ENCODE peak calls at places on chromosomes 12 and 14, in seven cellular contexts. One of them, this sample, is unnamed.

GRCh38 chr14:25396128-25396527 is 346.2 kb upstream of the STXBP6 start:
- DNase-seq in ACHN: no peak
- DNase-seq in left cardiac atrium: no peak
- DNase-seq in stimulated activated CD4-positive, alpha-beta T cell treated with anti-CD3 and anti-CD28 coated beads, Interleukin-12 subunit alpha, Interleukin-12 subunit beta, amount 100 ng/mL, for 4 hours: no peak
- DNase-seq in mesothelial cell of epicardium: no peak
- DNase-seq in activated T-cell treated with anti-CD3 and anti-CD28 coated beads, Interleukin-2, amount 50 U/mL, for 72 hours: no peak
- DNase-seq in NCI-H774: no peak
- DNase-seq in this sample: no peak

GRCh38 chr14:52919971-52920370 is 30.9 kb downstream of the FERMT2 start:
- DNase-seq in ACHN: peak; percentile 52
- DNase-seq in left cardiac atrium: no peak
- DNase-seq in stimulated activated CD4-positive, alpha-beta T cell treated with anti-CD3 and anti-CD28 coated beads, Interleukin-12 subunit alpha, Interleukin-12 subunit beta, amount 100 ng/mL, for 4 hours: no peak
- DNase-seq in mesothelial cell of epicardium: no peak
- DNase-seq in activated T-cell treated with anti-CD3 and anti-CD28 coated beads, Interleukin-2, amount 50 U/mL, for 72 hours: no peak
- DNase-seq in NCI-H774: no peak
- DNase-seq in this sample: no peak

GRCh38 chr14:24399981-24400718 is 1.3 kb downstream of the NYNRIN start:
- DNase-seq in ACHN: no peak
- DNase-seq in left cardiac atrium: no peak
- DNase-seq in stimulated activated CD4-positive, alpha-beta T cell treated with anti-CD3 and anti-CD28 coated beads, Interleukin-12 subunit alpha, Interleukin-12 subunit beta, amount 100 ng/mL, for 4 hours: no peak
- DNase-seq in mesothelial cell of epicardium: no peak
- DNase-seq in activated T-cell treated with anti-CD3 and anti-CD28 coated beads, Interleukin-2, amount 50 U/mL, for 72 hours: no peak
- DNase-seq in NCI-H774: no peak
- DNase-seq in this sample: no peak

GRCh38 chr14:58815046-58815701 is 177.4 kb downstream of the DACT1 start:
- DNase-seq in ACHN: no peak
- DNase-seq in left cardiac atrium: no peak
- DNase-seq in stimulated activated CD4-positive, alpha-beta T cell treated with anti-CD3 and anti-CD28 coated beads, Interleukin-12 subunit alpha, Interleukin-12 subunit beta, amount 100 ng/mL, for 4 hours: no peak
- DNase-seq in mesothelial cell of epicardium: no peak
- DNase-seq in activated T-cell treated with anti-CD3 and anti-CD28 coated beads, Interleukin-2, amount 50 U/mL, for 72 hours: no peak
- DNase-seq in NCI-H774: no peak
- DNase-seq in this sample: no peak

GRCh38 chr12:93595336-93595735 is 22.9 kb downstream of the SOCS2 start:
- DNase-seq in ACHN: no peak
- DNase-seq in left cardiac atrium: no peak
- DNase-seq in stimulated activated CD4-positive, alpha-beta T cell treated with anti-CD3 and anti-CD28 coated beads, Interleukin-12 subunit alpha, Interleukin-12 subunit beta, amount 100 ng/mL, for 4 hours: no peak
- DNase-seq in mesothelial cell of epicardium: no peak
- DNase-seq in activated T-cell treated with anti-CD3 and anti-CD28 coated beads, Interleukin-2, amount 50 U/mL, for 72 hours: no peak
- DNase-seq in NCI-H774: no peak
- DNase-seq in this sample: no peak

GRCh38 chr12:43786899-43787693 is 19.0 kb downstream of the TWF1 start:
- DNase-seq in ACHN: no peak
- DNase-seq in left cardiac atrium: no peak
- DNase-seq in stimulated activated CD4-positive, alpha-beta T cell treated with anti-CD3 and anti-CD28 coated beads, Interleukin-12 subunit alpha, Interleukin-12 subunit beta, amount 100 ng/mL, for 4 hours: no peak
- DNase-seq in mesothelial cell of epicardium: no peak
- DNase-seq in activated T-cell treated with anti-CD3 and anti-CD28 coated beads, Interleukin-2, amount 50 U/mL, for 72 hours: no peak
- DNase-seq in NCI-H774: no peak
- DNase-seq in this sample: no peak

GRCh38 chr14:65304239-65304638 is 108.3 kb upstream of the FUT8 start:
- DNase-seq in ACHN: no peak
- DNase-seq in left cardiac atrium: no peak
- DNase-seq in stimulated activated CD4-positive, alpha-beta T cell treated with anti-CD3 and anti-CD28 coated beads, Interleukin-12 subunit alpha, Interleukin-12 subunit beta, amount 100 ng/mL, for 4 hours: no peak
- DNase-seq in mesothelial cell of epicardium: no peak
- DNase-seq in activated T-cell treated with anti-CD3 and anti-CD28 coated beads, Interleukin-2, amount 50 U/mL, for 72 hours: no peak
- DNase-seq in NCI-H774: no peak
- DNase-seq in this sample: no peak

GRCh38 chr12:92717202-92717601 is 14.4 kb downstream of the PLEKHG7 start:
- DNase-seq in ACHN: peak; percentile 58
- DNase-seq in left cardiac atrium: no peak
- DNase-seq in stimulated activated CD4-positive, alpha-beta T cell treated with anti-CD3 and anti-CD28 coated beads, Interleukin-12 subunit alpha, Interleukin-12 subunit beta, amount 100 ng/mL, for 4 hours: no peak
- DNase-seq in mesothelial cell of epicardium: no peak
- DNase-seq in activated T-cell treated with anti-CD3 and anti-CD28 coated beads, Interleukin-2, amount 50 U/mL, for 72 hours: no peak
- DNase-seq in NCI-H774: no peak
- DNase-seq in this sample: no peak

GRCh38 chr14:99143793-99144192 is 128.2 kb downstream of the BCL11B start:
- DNase-seq in ACHN: no peak
- DNase-seq in left cardiac atrium: no peak
- DNase-seq in stimulated activated CD4-positive, alpha-beta T cell treated with anti-CD3 and anti-CD28 coated beads, Interleukin-12 subunit alpha, Interleukin-12 subunit beta, amount 100 ng/mL, for 4 hours: no peak
- DNase-seq in mesothelial cell of epicardium: no peak
- DNase-seq in activated T-cell treated with anti-CD3 and anti-CD28 coated beads, Interleukin-2, amount 50 U/mL, for 72 hours: no peak
- DNase-seq in NCI-H774: no peak
- DNase-seq in this sample: no peak

GRCh38 chr12:53751336-53752191 is at the start of gene CISTR:
- DNase-seq in ACHN: no peak
- DNase-seq in left cardiac atrium: peak; percentile 41
- DNase-seq in stimulated activated CD4-positive, alpha-beta T cell treated with anti-CD3 and anti-CD28 coated beads, Interleukin-12 subunit alpha, Interleukin-12 subunit beta, amount 100 ng/mL, for 4 hours: no peak
- DNase-seq in mesothelial cell of epicardium: no peak
- DNase-seq in activated T-cell treated with anti-CD3 and anti-CD28 coated beads, Interleukin-2, amount 50 U/mL, for 72 hours: peak; percentile 42
- DNase-seq in NCI-H774: peak; percentile 52
- DNase-seq in this sample: no peak

GRCh38 chr12:40946612-40947194 is 241.4 kb upstream of the PDZRN4 start:
- DNase-seq in ACHN: peak; percentile 62
- DNase-seq in left cardiac atrium: no peak
- DNase-seq in stimulated activated CD4-positive, alpha-beta T cell treated with anti-CD3 and anti-CD28 coated beads, Interleukin-12 subunit alpha, Interleukin-12 subunit beta, amount 100 ng/mL, for 4 hours: no peak
- DNase-seq in mesothelial cell of epicardium: no peak
- DNase-seq in activated T-cell treated with anti-CD3 and anti-CD28 coated beads, Interleukin-2, amount 50 U/mL, for 72 hours: no peak
- DNase-seq in NCI-H774: peak; percentile 30
- DNase-seq in this sample: no peak

GRCh38 chr12:92030618-92031017 is 115.0 kb downstream of the BTG1 start:
- DNase-seq in ACHN: no peak
- DNase-seq in left cardiac atrium: peak; percentile 30
- DNase-seq in stimulated activated CD4-positive, alpha-beta T cell treated with anti-CD3 and anti-CD28 coated beads, Interleukin-12 subunit alpha, Interleukin-12 subunit beta, amount 100 ng/mL, for 4 hours: no peak
- DNase-seq in mesothelial cell of epicardium: no peak
- DNase-seq in activated T-cell treated with anti-CD3 and anti-CD28 coated beads, Interleukin-2, amount 50 U/mL, for 72 hours: peak; percentile 56
- DNase-seq in NCI-H774: no peak
- DNase-seq in this sample: no peak

GRCh38 chr12:94561943-94562411 is 88.4 kb downstream of the TMCC3 start:
- DNase-seq in ACHN: peak; percentile 55
- DNase-seq in left cardiac atrium: no peak
- DNase-seq in stimulated activated CD4-positive, alpha-beta T cell treated with anti-CD3 and anti-CD28 coated beads, Interleukin-12 subunit alpha, Interleukin-12 subunit beta, amount 100 ng/mL, for 4 hours: no peak
- DNase-seq in mesothelial cell of epicardium: no peak
- DNase-seq in activated T-cell treated with anti-CD3 and anti-CD28 coated beads, Interleukin-2, amount 50 U/mL, for 72 hours: no peak
- DNase-seq in NCI-H774: no peak
- DNase-seq in this sample: no peak

GRCh38 chr14:102050625-102051024 is 36.2 kb downstream of the HSP90AA1 start:
- DNase-seq in ACHN: no peak
- DNase-seq in left cardiac atrium: no peak
- DNase-seq in stimulated activated CD4-positive, alpha-beta T cell treated with anti-CD3 and anti-CD28 coated beads, Interleukin-12 subunit alpha, Interleukin-12 subunit beta, amount 100 ng/mL, for 4 hours: no peak
- DNase-seq in mesothelial cell of epicardium: no peak
- DNase-seq in activated T-cell treated with anti-CD3 and anti-CD28 coated beads, Interleukin-2, amount 50 U/mL, for 72 hours: no peak
- DNase-seq in NCI-H774: no peak
- DNase-seq in this sample: peak; percentile 64

GRCh38 chr12:100128509-100128908 is 14.2 kb downstream of the BLTP3B start:
- DNase-seq in ACHN: peak; percentile 69
- DNase-seq in left cardiac atrium: no peak
- DNase-seq in stimulated activated CD4-positive, alpha-beta T cell treated with anti-CD3 and anti-CD28 coated beads, Interleukin-12 subunit alpha, Interleukin-12 subunit beta, amount 100 ng/mL, for 4 hours: no peak
- DNase-seq in mesothelial cell of epicardium: no peak
- DNase-seq in activated T-cell treated with anti-CD3 and anti-CD28 coated beads, Interleukin-2, amount 50 U/mL, for 72 hours: no peak
- DNase-seq in NCI-H774: no peak
- DNase-seq in this sample: no peak

GRCh38 chr12:87155616-87156015 is 873.6 kb downstream of the C12orf50 start:
- DNase-seq in ACHN: no peak
- DNase-seq in left cardiac atrium: no peak
- DNase-seq in stimulated activated CD4-positive, alpha-beta T cell treated with anti-CD3 and anti-CD28 coated beads, Interleukin-12 subunit alpha, Interleukin-12 subunit beta, amount 100 ng/mL, for 4 hours: no peak
- DNase-seq in mesothelial cell of epicardium: no peak
- DNase-seq in activated T-cell treated with anti-CD3 and anti-CD28 coated beads, Interleukin-2, amount 50 U/mL, for 72 hours: no peak
- DNase-seq in NCI-H774: no peak
- DNase-seq in this sample: no peak

GRCh38 chr14:40679256-40679655 is 927.4 kb upstream of the LRFN5 start:
- DNase-seq in ACHN: no peak
- DNase-seq in left cardiac atrium: no peak
- DNase-seq in stimulated activated CD4-positive, alpha-beta T cell treated with anti-CD3 and anti-CD28 coated beads, Interleukin-12 subunit alpha, Interleukin-12 subunit beta, amount 100 ng/mL, for 4 hours: no peak
- DNase-seq in mesothelial cell of epicardium: no peak
- DNase-seq in activated T-cell treated with anti-CD3 and anti-CD28 coated beads, Interleukin-2, amount 50 U/mL, for 72 hours: no peak
- DNase-seq in NCI-H774: no peak
- DNase-seq in this sample: no peak

GRCh38 chr14:54427914-54428313 is 13.3 kb downstream of the CNIH1 start:
- DNase-seq in ACHN: no peak
- DNase-seq in left cardiac atrium: no peak
- DNase-seq in stimulated activated CD4-positive, alpha-beta T cell treated with anti-CD3 and anti-CD28 coated beads, Interleukin-12 subunit alpha, Interleukin-12 subunit beta, amount 100 ng/mL, for 4 hours: no peak
- DNase-seq in mesothelial cell of epicardium: no peak
- DNase-seq in activated T-cell treated with anti-CD3 and anti-CD28 coated beads, Interleukin-2, amount 50 U/mL, for 72 hours: no peak
- DNase-seq in NCI-H774: no peak
- DNase-seq in this sample: no peak

GRCh38 chr14:95023886-95024285 is 133.4 kb downstream of the DICER1 start:
- DNase-seq in ACHN: no peak
- DNase-seq in left cardiac atrium: no peak
- DNase-seq in stimulated activated CD4-positive, alpha-beta T cell treated with anti-CD3 and anti-CD28 coated beads, Interleukin-12 subunit alpha, Interleukin-12 subunit beta, amount 100 ng/mL, for 4 hours: no peak
- DNase-seq in mesothelial cell of epicardium: no peak
- DNase-seq in activated T-cell treated with anti-CD3 and anti-CD28 coated beads, Interleukin-2, amount 50 U/mL, for 72 hours: no peak
- DNase-seq in NCI-H774: no peak
- DNase-seq in this sample: peak; percentile 40

GRCh38 chr12:78210894-78211302 is 380.2 kb downstream of the NAV3 start:
- DNase-seq in ACHN: peak; percentile 90
- DNase-seq in left cardiac atrium: no peak
- DNase-seq in stimulated activated CD4-positive, alpha-beta T cell treated with anti-CD3 and anti-CD28 coated beads, Interleukin-12 subunit alpha, Interleukin-12 subunit beta, amount 100 ng/mL, for 4 hours: no peak
- DNase-seq in mesothelial cell of epicardium: no peak
- DNase-seq in activated T-cell treated with anti-CD3 and anti-CD28 coated beads, Interleukin-2, amount 50 U/mL, for 72 hours: no peak
- DNase-seq in NCI-H774: peak; percentile 62
- DNase-seq in this sample: peak; percentile 62

GRCh38 chr12:41527529-41528116 is 339.5 kb downstream of the PDZRN4 start:
- DNase-seq in ACHN: no peak
- DNase-seq in left cardiac atrium: no peak
- DNase-seq in stimulated activated CD4-positive, alpha-beta T cell treated with anti-CD3 and anti-CD28 coated beads, Interleukin-12 subunit alpha, Interleukin-12 subunit beta, amount 100 ng/mL, for 4 hours: no peak
- DNase-seq in mesothelial cell of epicardium: no peak
- DNase-seq in activated T-cell treated with anti-CD3 and anti-CD28 coated beads, Interleukin-2, amount 50 U/mL, for 72 hours: no peak
- DNase-seq in NCI-H774: no peak
- DNase-seq in this sample: no peak

GRCh38 chr12:126718365-126718764 is 1548.6 kb upstream of the TMEM132C start:
- DNase-seq in ACHN: no peak
- DNase-seq in left cardiac atrium: no peak
- DNase-seq in stimulated activated CD4-positive, alpha-beta T cell treated with anti-CD3 and anti-CD28 coated beads, Interleukin-12 subunit alpha, Interleukin-12 subunit beta, amount 100 ng/mL, for 4 hours: no peak
- DNase-seq in mesothelial cell of epicardium: no peak
- DNase-seq in activated T-cell treated with anti-CD3 and anti-CD28 coated beads, Interleukin-2, amount 50 U/mL, for 72 hours: no peak
- DNase-seq in NCI-H774: no peak
- DNase-seq in this sample: no peak

GRCh38 chr12:10615532-10615931 is 2.1 kb upstream of the MAGOHB start:
- DNase-seq in ACHN: peak; percentile 25
- DNase-seq in left cardiac atrium: no peak
- DNase-seq in stimulated activated CD4-positive, alpha-beta T cell treated with anti-CD3 and anti-CD28 coated beads, Interleukin-12 subunit alpha, Interleukin-12 subunit beta, amount 100 ng/mL, for 4 hours: no peak
- DNase-seq in mesothelial cell of epicardium: no peak
- DNase-seq in activated T-cell treated with anti-CD3 and anti-CD28 coated beads, Interleukin-2, amount 50 U/mL, for 72 hours: no peak
- DNase-seq in NCI-H774: no peak
- DNase-seq in this sample: no peak

GRCh38 chr14:32932302-32932920 is 6.3 kb upstream of the NPAS3 start:
- DNase-seq in ACHN: no peak
- DNase-seq in left cardiac atrium: no peak
- DNase-seq in stimulated activated CD4-positive, alpha-beta T cell treated with anti-CD3 and anti-CD28 coated beads, Interleukin-12 subunit alpha, Interleukin-12 subunit beta, amount 100 ng/mL, for 4 hours: no peak
- DNase-seq in mesothelial cell of epicardium: no peak
- DNase-seq in activated T-cell treated with anti-CD3 and anti-CD28 coated beads, Interleukin-2, amount 50 U/mL, for 72 hours: no peak
- DNase-seq in NCI-H774: no peak
- DNase-seq in this sample: no peak

GRCh38 chr12:67592228-67593011 is 56.1 kb upstream of the DYRK2 start:
- DNase-seq in ACHN: peak; percentile 80
- DNase-seq in left cardiac atrium: no peak
- DNase-seq in stimulated activated CD4-positive, alpha-beta T cell treated with anti-CD3 and anti-CD28 coated beads, Interleukin-12 subunit alpha, Interleukin-12 subunit beta, amount 100 ng/mL, for 4 hours: no peak
- DNase-seq in mesothelial cell of epicardium: no peak
- DNase-seq in activated T-cell treated with anti-CD3 and anti-CD28 coated beads, Interleukin-2, amount 50 U/mL, for 72 hours: peak; percentile 17
- DNase-seq in NCI-H774: peak; percentile 54
- DNase-seq in this sample: peak; percentile 64

GRCh38 chr12:107522692-107523477 is 162.7 kb upstream of the PWP1 start:
- DNase-seq in ACHN: peak; percentile 31
- DNase-seq in left cardiac atrium: no peak
- DNase-seq in stimulated activated CD4-positive, alpha-beta T cell treated with anti-CD3 and anti-CD28 coated beads, Interleukin-12 subunit alpha, Interleukin-12 subunit beta, amount 100 ng/mL, for 4 hours: no peak
- DNase-seq in mesothelial cell of epicardium: no peak
- DNase-seq in activated T-cell treated with anti-CD3 and anti-CD28 coated beads, Interleukin-2, amount 50 U/mL, for 72 hours: no peak
- DNase-seq in NCI-H774: peak; percentile 64
- DNase-seq in this sample: no peak

GRCh38 chr14:20477211-20477876 is 8.1 kb downstream of the PNP start:
- DNase-seq in ACHN: no peak
- DNase-seq in left cardiac atrium: peak; percentile 35
- DNase-seq in stimulated activated CD4-positive, alpha-beta T cell treated with anti-CD3 and anti-CD28 coated beads, Interleukin-12 subunit alpha, Interleukin-12 subunit beta, amount 100 ng/mL, for 4 hours: no peak
- DNase-seq in mesothelial cell of epicardium: no peak
- DNase-seq in activated T-cell treated with anti-CD3 and anti-CD28 coated beads, Interleukin-2, amount 50 U/mL, for 72 hours: peak; percentile 25
- DNase-seq in NCI-H774: no peak
- DNase-seq in this sample: no peak

GRCh38 chr14:24734917-24735500 is 101.0 kb upstream of the GZMB start:
- DNase-seq in ACHN: peak; percentile 53
- DNase-seq in left cardiac atrium: peak; percentile 25
- DNase-seq in stimulated activated CD4-positive, alpha-beta T cell treated with anti-CD3 and anti-CD28 coated beads, Interleukin-12 subunit alpha, Interleukin-12 subunit beta, amount 100 ng/mL, for 4 hours: no peak
- DNase-seq in mesothelial cell of epicardium: no peak
- DNase-seq in activated T-cell treated with anti-CD3 and anti-CD28 coated beads, Interleukin-2, amount 50 U/mL, for 72 hours: peak; percentile 33
- DNase-seq in NCI-H774: peak; percentile 66
- DNase-seq in this sample: peak; percentile 9

GRCh38 chr14:99768381-99768780 is 24.8 kb upstream of the EML1 start:
- DNase-seq in ACHN: no peak
- DNase-seq in left cardiac atrium: no peak
- DNase-seq in stimulated activated CD4-positive, alpha-beta T cell treated with anti-CD3 and anti-CD28 coated beads, Interleukin-12 subunit alpha, Interleukin-12 subunit beta, amount 100 ng/mL, for 4 hours: no peak
- DNase-seq in mesothelial cell of epicardium: no peak
- DNase-seq in activated T-cell treated with anti-CD3 and anti-CD28 coated beads, Interleukin-2, amount 50 U/mL, for 72 hours: no peak
- DNase-seq in NCI-H774: no peak
- DNase-seq in this sample: no peak

GRCh38 chr12:33942172-33942571 is 80.1 kb upstream of the ALG10 start:
- DNase-seq in ACHN: no peak
- DNase-seq in left cardiac atrium: no peak
- DNase-seq in stimulated activated CD4-positive, alpha-beta T cell treated with anti-CD3 and anti-CD28 coated beads, Interleukin-12 subunit alpha, Interleukin-12 subunit beta, amount 100 ng/mL, for 4 hours: no peak
- DNase-seq in mesothelial cell of epicardium: no peak
- DNase-seq in activated T-cell treated with anti-CD3 and anti-CD28 coated beads, Interleukin-2, amount 50 U/mL, for 72 hours: no peak
- DNase-seq in NCI-H774: no peak
- DNase-seq in this sample: no peak

This sample was measured in GM04504.